ENCODE peak calls at places on chromosomes 2 and 18, in eight cellular contexts. B, R, V, M, C, L, G and A are unnamed samples.

GRCh38 chr2:202064206-202064880 is 8.7 kb upstream of the KIAA2012 start:
- DNase-seq in V (no peak), R (no peak), B (no peak), M (no peak), G (no peak), C (no peak), L (peak; percentile 94), A (no peak)

GRCh38 chr2:37421686-37422085 is 77.3 kb downstream of the QPCT start:
- DNase-seq in G (no peak), C (no peak), B (no peak), M (no peak), V (no peak), R (no peak), L (no peak), A (no peak)

GRCh38 chr2:43762286-43762685 is 11.6 kb upstream of the DYNC2LI1 start:
- DNase-seq in G (no peak), L (peak; percentile 41), R (no peak), V (no peak), C (no peak), M (no peak), B (no peak), A (no peak)

GRCh38 chr2:237486819-237487448 is at the start of gene MLPH:
- DNase-seq in V (no peak), R (no peak), G (no peak), L (peak; percentile 43), B (peak; percentile 88), C (peak; percentile 27), M (no peak), A (no peak)

GRCh38 chr2:186575302-186575701 is 14.6 kb upstream of the ITGAV start:
- DNase-seq in B (no peak), V (no peak), L (peak; percentile 99), C (no peak), M (no peak), R (peak; percentile 66), G (no peak), A (peak; percentile 93)

GRCh38 chr2:138910427-138910826 is 130.2 kb upstream of the NXPH2 start:
- DNase-seq in C (no peak), R (no peak), G (no peak), L (no peak), B (no peak), M (no peak), V (no peak), A (no peak)

GRCh38 chr18:36129300-36130038 is at the start of the genes ELP2 and SLC39A6:
- DNase-seq in C (peak; percentile 97), B (peak; percentile 99), V (peak; percentile 96), M (peak; percentile 94), R (peak; percentile 100), G (peak; percentile 94), L (peak; percentile 93), A (peak; percentile 95)

GRCh38 chr2:183541766-183542165 is 417.5 kb downstream of the NUP35 start:
- DNase-seq in C (no peak), V (no peak), R (peak; percentile 7), L (no peak), M (no peak), G (no peak), B (no peak), A (no peak)

GRCh38 chr2:62313433-62314227 is 117.7 kb downstream of the B3GNT2 start:
- DNase-seq in C (no peak), V (peak; percentile 70), M (no peak), G (peak; percentile 22), B (no peak), R (no peak), L (no peak), A (peak; percentile 61)

GRCh38 chr18:42514522-42514921 is 559.5 kb downstream of the PIK3C3 start:
- DNase-seq in M (no peak), B (no peak), L (no peak), V (no peak), C (no peak), G (no peak), R (no peak), A (no peak)

GRCh38 chr18:55404811-55405654 is 183.0 kb downstream of the TCF4 start:
- DNase-seq in R (no peak), G (no peak), M (no peak), L (no peak), C (no peak), V (no peak), B (no peak), A (no peak)

GRCh38 chr18:23992119-23992940 is 22.2 kb upstream of the TTC39C start:
- DNase-seq in V (peak; percentile 75), R (no peak), B (no peak), C (no peak), L (peak; percentile 38), G (no peak), M (no peak), A (no peak)

GRCh38 chr2:224412064-224412921 is 10.4 kb upstream of the FAM124B start:
- DNase-seq in R (no peak), L (peak; percentile 25), B (no peak), M (no peak), C (no peak), G (no peak), V (no peak), A (no peak)

GRCh38 chr2:234003972-234004617 is 46.4 kb upstream of the SPP2 start:
- DNase-seq in R (peak; percentile 28), V (no peak), B (no peak), L (peak; percentile 95), C (no peak), M (no peak), G (peak; percentile 21), A (peak; percentile 21)

GRCh38 chr2:216855079-216855478 is 4.8 kb downstream of the TNP1 start:
- DNase-seq in B (no peak), R (no peak), C (no peak), L (no peak), G (no peak), M (no peak), V (no peak), A (no peak)

GRCh38 chr2:83103602-83104001 is 1355.5 kb downstream of the SUCLG1 start:
- DNase-seq in C (no peak), R (no peak), G (no peak), V (no peak), B (no peak), M (no peak), L (peak; percentile 88), A (no peak)

GRCh38 chr2:136183095-136183494 is 65.1 kb upstream of the CXCR4 start:
- DNase-seq in B (no peak), C (no peak), R (no peak), G (no peak), L (no peak), V (no peak), M (no peak), A (no peak)

GRCh38 chr2:152715854-152716428 is 1.3 kb downstream of the PRPF40A start:
- DNase-seq in B (no peak), C (peak; percentile 58), M (no peak), V (peak; percentile 49), G (peak; percentile 29), R (peak; percentile 34), L (peak; percentile 5), A (peak; percentile 76)

GRCh38 chr2:71940695-71941094 is 207.0 kb downstream of the CYP26B1 start:
- DNase-seq in G (no peak), V (no peak), R (peak; percentile 3), L (no peak), B (no peak), M (no peak), C (no peak), A (no peak)

GRCh38 chr2:33214857-33215256 is 261.6 kb upstream of the RASGRP3 start:
- DNase-seq in G (no peak), B (no peak), L (no peak), C (no peak), M (no peak), R (no peak), V (no peak), A (no peak)

GRCh38 chr2:46273225-46273863 is 23.9 kb upstream of the EPAS1 start:
- DNase-seq in R (no peak), L (no peak), G (no peak), M (no peak), C (no peak), V (no peak), B (no peak), A (no peak)

GRCh38 chr2:6896930-6897759 is 19.6 kb downstream of the RSAD2 start:
- DNase-seq in V (no peak), B (no peak), L (peak; percentile 10), M (no peak), G (no peak), C (no peak), R (peak; percentile 18), A (peak; percentile 85)

GRCh38 chr2:219522111-219523030 is 8.1 kb downstream of the ASIC4 start:
- DNase-seq in L (peak; percentile 64), C (peak; percentile 49), M (no peak), R (peak; percentile 66), G (no peak), B (peak; percentile 65), V (no peak), A (peak; percentile 65)

GRCh38 chr2:177172034-177172880 is 40.3 kb upstream of the HNRNPA3 start:
- DNase-seq in R (no peak), V (no peak), C (no peak), B (no peak), G (no peak), M (no peak), L (peak; percentile 82), A (no peak)

GRCh38 chr2:180656455-180656847 is 324.0 kb upstream of the UBE2E3 start:
- DNase-seq in R (no peak), M (no peak), L (peak; percentile 86), C (no peak), G (no peak), V (no peak), B (no peak), A (no peak)

GRCh38 chr2:237599465-237600110 is 9.1 kb upstream of the RAB17 start:
- DNase-seq in M (no peak), L (no peak), B (no peak), C (no peak), R (no peak), V (no peak), G (no peak), A (no peak)

GRCh38 chr2:241025639-241026038 is 27.2 kb downstream of the SNED1 start:
- DNase-seq in G (no peak), V (no peak), M (no peak), B (no peak), C (no peak), R (no peak), L (no peak), A (peak; percentile 6)

GRCh38 chr2:220764246-220764645 is 807.9 kb downstream of the EPHA4 start:
- DNase-seq in L (peak; percentile 58), C (no peak), V (no peak), G (no peak), B (no peak), R (no peak), M (no peak), A (no peak)

GRCh38 chr2:237441605-237442004 is 27.6 kb upstream of the COL6A3 start:
- DNase-seq in L (peak; percentile 89), G (peak; percentile 48), C (no peak), B (no peak), R (no peak), M (no peak), V (no peak), A (no peak)

GRCh38 chr2:204293884-204294535 is 251.3 kb upstream of the PARD3B start:
- DNase-seq in V (no peak), R (no peak), B (no peak), G (no peak), M (no peak), L (no peak), C (no peak), A (no peak)

GRCh38 chr18:25239636-25240468 is 112.1 kb downstream of the ZNF521 start:
- DNase-seq in L (peak; percentile 35), R (no peak), M (no peak), V (no peak), G (no peak), C (no peak), B (no peak), A (peak; percentile 96)

GRCh38 chr18:57438669-57439616 is 3.8 kb downstream of the ONECUT2 start:
- DNase-seq in G (no peak), M (no peak), C (no peak), B (no peak), R (no peak), L (no peak), V (no peak), A (no peak)

GRCh38 chr18:79599503-79599931 is 80.1 kb upstream of the CTDP1 start:
- DNase-seq in C (no peak), R (no peak), V (peak; percentile 26), B (peak; percentile 47), M (no peak), L (peak; percentile 71), G (no peak), A (no peak)

GRCh38 chr2:221972813-221973478 is 325.9 kb downstream of the PAX3 start:
- DNase-seq in M (no peak), V (no peak), R (no peak), L (no peak), B (no peak), C (no peak), G (no peak), A (no peak)